ENCODE peak calls at places on chromosome 13, in seven cellular contexts. Q, I, L, R, M, C and D are unnamed samples.

GRCh38 chr13:31200636-31200970 is 828 bp downstream of the B3GLCT start:
- DNase-seq in Q (peak), I (peak), L (peak), R (peak), M (no peak), C (no peak), D (no peak)

GRCh38 chr13:42164557-42165125 is 107.3 kb upstream of the AKAP11 start:
- DNase-seq in Q (no peak), I (no peak), L (no peak), R (no peak), M (no peak), C (no peak), D (no peak)

GRCh38 chr13:90015565-90016507 is 1331.7 kb upstream of the MIR17HG start:
- DNase-seq in Q (no peak), I (no peak), L (no peak), R (no peak), M (no peak), C (no peak), D (no peak)

GRCh38 chr13:37326319-37326718 is 220.9 kb upstream of the CSNK1A1L start:
- DNase-seq in Q (no peak), I (no peak), L (no peak), R (no peak), M (no peak), C (no peak), D (no peak)

GRCh38 chr13:113110852-113111315 is 5.3 kb downstream of the F7 start:
- DNase-seq in Q (no peak), I (no peak), L (peak), R (peak), M (no peak), C (no peak), D (no peak)

GRCh38 chr13:27634231-27634630 is 12.5 kb downstream of the POLR1D start:
- DNase-seq in Q (no peak), I (no peak), L (no peak), R (no peak), M (no peak), C (no peak), D (peak)

GRCh38 chr13:29619995-29620394 is 24.5 kb upstream of the SLC7A1 start:
- DNase-seq in Q (no peak), I (no peak), L (no peak), R (no peak), M (no peak), C (no peak), D (no peak)

GRCh38 chr13:30034448-30034795 is 184.0 kb upstream of the UBL3 start:
- DNase-seq in Q (no peak), I (no peak), L (no peak), R (no peak), M (no peak), C (no peak), D (no peak)

GRCh38 chr13:100594731-100595130 is 6.1 kb upstream of the GGACT start:
- DNase-seq in Q (no peak), I (no peak), L (peak), R (no peak), M (no peak), C (no peak), D (no peak)